ENCODE peak calls at places on chromosome 9, in ten cellular contexts. N, E, X, D, Y, Z, C, B, T and G are unnamed samples.

GRCh38 chr9:72537011-72537545 is 15.7 kb downstream of the TMC1 start:
- DNase-seq in N (no peak), E (no peak), X (no peak), D (no peak), Y (no peak), Z (no peak), C (peak; percentile 25), B (no peak), T (no peak), G (no peak)

GRCh38 chr9:34170252-34170915 is 8.5 kb upstream of the UBAP1 start:
- DNase-seq in N (no peak), E (no peak), X (no peak), D (no peak), Y (no peak), Z (no peak), C (no peak), B (no peak), T (no peak), G (no peak)

GRCh38 chr9:85715587-85715986 is 26.2 kb downstream of the AGTPBP1 start:
- DNase-seq in N (no peak), E (no peak), X (no peak), D (no peak), Y (no peak), Z (no peak), C (no peak), B (no peak), T (no peak), G (no peak)

GRCh38 chr9:106622148-106622547 is 240.8 kb upstream of the ZNF462 start:
- DNase-seq in N (no peak), E (no peak), X (no peak), D (no peak), Y (no peak), Z (no peak), C (no peak), B (no peak), T (no peak), G (no peak)

GRCh38 chr9:34190996-34191892 is 12.4 kb downstream of the UBAP1 start:
- DNase-seq in N (no peak), E (no peak), X (peak; percentile 55), D (no peak), Y (no peak), Z (no peak), C (peak; percentile 51), B (no peak), T (peak; percentile 39), G (no peak)

GRCh38 chr9:13151489-13151888 is 128.0 kb downstream of the MPDZ start:
- DNase-seq in N (no peak), E (no peak), X (no peak), D (no peak), Y (no peak), Z (no peak), C (no peak), B (no peak), T (no peak), G (no peak)

GRCh38 chr9:33315371-33315770 is 25.1 kb downstream of the NFX1 start:
- DNase-seq in N (no peak), E (no peak), X (no peak), D (no peak), Y (no peak), Z (no peak), C (no peak), B (no peak), T (no peak), G (no peak)

GRCh38 chr9:93098236-93098946 is 2.4 kb downstream of the CARD19 start:
- DNase-seq in N (peak; percentile 94), E (peak; percentile 94), X (no peak), D (peak; percentile 98), Y (peak; percentile 62), Z (peak; percentile 90), C (peak; percentile 99), B (peak; percentile 64), T (peak; percentile 99), G (peak; percentile 96)

GRCh38 chr9:31542384-31543055 is 841.9 kb upstream of the ACO1 start:
- DNase-seq in N (no peak), E (peak; percentile 32), X (peak; percentile 61), D (peak; percentile 42), Y (no peak), Z (peak; percentile 20), C (peak; percentile 32), B (no peak), T (peak; percentile 81), G (peak; percentile 26)

GRCh38 chr9:112378441-112379176 is 1.3 kb upstream of the HSDL2 start:
- DNase-seq in N (no peak), E (no peak), X (no peak), D (peak; percentile 67), Y (no peak), Z (no peak), C (peak; percentile 45), B (no peak), T (no peak), G (peak; percentile 53)

GRCh38 chr9:25658587-25658986 is 19.7 kb downstream of the TUSC1 start:
- DNase-seq in N (no peak), E (no peak), X (no peak), D (no peak), Y (no peak), Z (no peak), C (no peak), B (no peak), T (no peak), G (no peak)

GRCh38 chr9:71072587-71072986 is 48.8 kb downstream of the TRPM3 start:
- DNase-seq in N (no peak), E (no peak), X (no peak), D (no peak), Y (no peak), Z (no peak), C (no peak), B (no peak), T (no peak), G (no peak)

GRCh38 chr9:133855802-133856592 is 117.8 kb upstream of the SARDH start:
- DNase-seq in N (peak; percentile 44), E (peak; percentile 53), X (no peak), D (peak; percentile 77), Y (no peak), Z (peak; percentile 70), C (no peak), B (no peak), T (peak; percentile 97), G (peak; percentile 72)

GRCh38 chr9:121822093-121823085 is 171.0 kb downstream of the DAB2IP start:
- DNase-seq in N (no peak), E (no peak), X (no peak), D (no peak), Y (no peak), Z (no peak), C (no peak), B (no peak), T (no peak), G (no peak)
- H3K27ac ChIP-seq in N (no peak overlapping the region), E (no peak overlapping the region), X (no peak overlapping the region), D (no peak overlapping the region), Y (no peak overlapping the region), Z (no peak overlapping the region), C (no peak overlapping the region), B (no peak overlapping the region), T (no peak overlapping the region), G (no peak overlapping the region)

DNA sequence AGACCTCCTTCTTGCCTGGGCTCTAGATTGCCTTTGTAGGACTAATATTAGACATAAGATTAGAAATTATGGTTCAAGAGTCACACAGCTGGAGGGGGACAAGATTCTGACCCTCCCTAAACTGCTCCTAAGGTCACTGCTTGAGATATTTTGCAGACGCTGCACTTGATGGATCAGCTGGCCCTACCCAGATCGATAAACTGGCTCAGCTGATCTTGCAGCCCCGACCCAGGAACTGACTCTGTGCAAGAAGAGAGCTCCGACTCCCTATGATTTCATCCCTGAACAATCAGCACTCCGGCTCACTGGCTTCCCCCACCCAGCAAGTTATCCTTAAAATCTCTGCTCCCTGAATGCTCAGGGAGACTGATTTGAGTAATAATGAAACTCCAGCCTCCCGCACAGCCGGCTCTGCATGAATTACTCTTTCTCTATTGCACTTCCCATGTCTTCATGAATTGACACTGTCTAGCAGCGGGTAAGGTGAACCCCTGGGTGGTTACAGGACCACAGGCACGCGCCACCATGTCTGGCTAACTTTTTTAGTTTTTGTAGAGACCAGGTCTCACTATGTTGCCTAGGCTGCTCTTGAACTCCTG is 17.0 kb upstream of the NANS start:
- DNase-seq in N (no peak), E (no peak), X (no peak), D (no peak), Y (no peak), Z (no peak), C (peak; percentile 38), B (no peak), T (no peak), G (no peak)
- H3K27ac ChIP-seq in N (no peak overlapping the region), E (no peak overlapping the region), X (no peak overlapping the region), D (no peak overlapping the region), Y (no peak overlapping the region), Z (no peak overlapping the region), C (no peak overlapping the region), B (no peak overlapping the region), T (no peak overlapping the region), G (no peak overlapping the region)

DNA sequence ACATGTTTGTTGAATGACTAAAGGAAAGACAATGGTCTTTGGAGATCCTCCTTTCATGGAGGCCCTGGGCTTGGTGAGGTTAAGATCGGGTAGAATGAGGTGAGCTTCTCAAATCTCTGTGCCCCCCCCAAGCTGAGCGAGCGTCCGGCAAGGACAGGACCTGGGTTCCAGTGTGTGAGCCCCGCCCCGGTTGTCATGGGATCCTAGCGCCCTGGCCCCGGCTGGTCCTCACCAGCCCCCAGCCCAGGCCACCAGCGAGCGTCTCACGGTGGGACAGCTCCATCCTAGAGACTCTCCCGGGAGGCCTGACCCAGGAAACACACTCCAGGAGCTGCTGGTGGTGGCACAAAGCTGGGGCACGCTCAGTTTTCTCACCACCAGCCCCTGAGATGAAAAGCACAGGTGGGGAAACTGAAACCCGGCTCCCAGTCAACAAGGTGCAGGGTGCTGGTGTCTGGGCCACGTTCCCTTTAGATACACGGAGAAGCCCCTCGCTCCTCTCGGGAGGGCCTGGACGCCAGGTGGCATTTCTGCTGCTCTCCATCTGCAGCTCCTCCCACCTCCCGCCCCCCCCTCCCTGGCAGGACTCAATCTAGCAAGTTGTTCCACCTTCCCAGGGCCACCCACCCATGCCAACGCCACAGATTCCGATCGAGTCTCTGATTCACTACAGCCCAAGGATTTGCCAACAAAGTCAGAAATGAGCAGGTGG is 131.3 kb upstream of the PPP1R26 start:
- DNase-seq in N (no peak), E (no peak), X (no peak), D (no peak), Y (no peak), Z (no peak), C (no peak), B (no peak), T (no peak), G (no peak)
- H3K27ac ChIP-seq in N (no peak overlapping the region), E (no peak overlapping the region), X (no peak overlapping the region), D (no peak overlapping the region), Y (no peak overlapping the region), Z (no peak overlapping the region), C (no peak overlapping the region), B (no peak overlapping the region), T (no peak overlapping the region), G (no peak overlapping the region)

DNA sequence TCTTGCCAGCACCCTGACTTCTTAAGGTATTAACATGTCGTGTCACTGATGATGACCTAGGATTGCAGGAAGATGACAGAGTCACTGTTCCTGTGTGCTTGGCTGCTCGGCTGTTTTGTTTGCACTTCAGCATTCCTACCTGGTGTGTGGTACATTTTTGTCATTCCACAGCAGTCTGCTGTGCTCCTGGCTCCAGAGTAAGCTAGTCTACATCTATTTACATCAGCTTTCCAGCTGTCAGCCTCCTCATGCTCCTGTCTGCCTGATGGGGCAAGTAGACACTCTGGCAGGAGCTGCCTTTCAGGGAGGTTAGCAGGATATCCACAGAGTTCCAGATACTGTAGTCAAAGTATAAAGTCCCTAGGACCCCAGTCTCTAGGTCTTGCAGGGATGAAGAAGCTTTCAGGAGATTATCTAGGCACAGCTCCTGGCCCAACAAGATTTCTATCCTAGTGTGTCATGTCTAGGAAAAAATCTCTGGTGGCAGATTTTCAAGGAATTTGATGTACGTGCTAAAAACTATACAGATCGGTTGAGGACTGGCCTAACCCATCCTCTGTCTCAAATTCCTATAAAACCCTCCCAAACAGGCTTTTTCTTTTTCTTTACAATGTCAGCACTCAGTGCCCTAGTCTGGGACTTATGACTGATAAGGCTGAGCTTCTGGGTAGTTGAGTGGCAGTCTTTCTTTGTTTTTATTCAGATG is 28.5 kb downstream of the RUSC2 start:
- DNase-seq in N (no peak), E (no peak), X (peak; percentile 91), D (peak; percentile 96), Y (no peak), Z (no peak), C (peak; percentile 92), B (peak; percentile 92), T (peak; percentile 54), G (peak; percentile 37)
- H3K27ac ChIP-seq in N (peak overlapping the region; percentile 86), E (peak overlapping the region; percentile 87), X (no peak overlapping the region), D (peak overlapping the region; percentile 85), Y (no peak overlapping the region), Z (peak overlapping the region; percentile 83), C (peak overlapping the region; percentile 98), B (peak overlapping the region; percentile 81), T (peak overlapping the region; percentile 88), G (peak overlapping the region; percentile 92)